ENCODE peak calls at places on chromosomes 13 and 19, in nine cellular contexts. H, Q, M, X, E, S, A, L and P are unnamed samples.
A peak's percentile ranks its signal among the peaks of the same experiment; 100 is the strongest.

GRCh38 chr19:37977992-37978391 is 71.0 kb downstream of the SIPA1L3 start:
- DNase-seq in H (no peak), Q (no peak), M (peak; percentile 99), X (peak; percentile 84), E (no peak), S (no peak), A (peak; percentile 50), L (no peak), P (no peak)

GRCh38 chr19:14459703-14460102 is 15.5 kb downstream of the PTGER1 start:
- DNase-seq in H (no peak), Q (no peak), M (no peak), X (no peak), E (no peak), S (no peak), A (no peak), L (no peak), P (no peak)

GRCh38 chr13:82963466-82963865 is 918.8 kb downstream of the SLITRK1 start:
- DNase-seq in H (no peak), Q (no peak), M (peak; percentile 33), X (no peak), E (no peak), S (no peak), A (peak; percentile 35), L (no peak), P (no peak)

GRCh38 chr13:44768233-44768632 is 192.1 kb upstream of the TSC22D1 start:
- DNase-seq in H (no peak), Q (no peak), M (no peak), X (peak; percentile 32), E (no peak), S (no peak), A (peak; percentile 30), L (no peak), P (no peak)

GRCh38 chr13:68636784-68637183 is 1406.6 kb upstream of the PCDH9 start:
- DNase-seq in H (no peak), Q (no peak), M (no peak), X (no peak), E (no peak), S (no peak), A (no peak), L (no peak), P (no peak)

GRCh38 chr13:77861716-77862115 is 56.9 kb downstream of the EDNRB start:
- DNase-seq in H (no peak), Q (no peak), M (no peak), X (no peak), E (no peak), S (no peak), A (peak; percentile 25), L (no peak), P (no peak)

GRCh38 chr13:112905990-112906641 is 62.9 kb upstream of the MCF2L start:
- DNase-seq in H (peak; percentile 59), Q (peak; percentile 56), M (no peak), X (peak; percentile 83), E (no peak), S (peak; percentile 39), A (no peak), L (no peak), P (no peak)

GRCh38 chr13:38635030-38635429 is 51.8 kb upstream of the FREM2 start:
- DNase-seq in H (no peak), Q (no peak), M (no peak), X (no peak), E (no peak), S (no peak), A (no peak), L (no peak), P (no peak)

GRCh38 chr19:18443406-18443805 is 5.5 kb upstream of the ISYNA1 start:
- DNase-seq in H (no peak), Q (no peak), M (no peak), X (no peak), E (no peak), S (no peak), A (no peak), L (no peak), P (no peak)

GRCh38 chr13:50829896-50830295 is 13.6 kb downstream of the DLEU7 start:
- DNase-seq in H (no peak), Q (no peak), M (no peak), X (no peak), E (no peak), S (no peak), A (peak; percentile 34), L (no peak), P (no peak)

GRCh38 chr19:57812201-57812600 is 2.5 kb downstream of the ZNF552 start:
- DNase-seq in H (no peak), Q (no peak), M (no peak), X (no peak), E (no peak), S (no peak), A (no peak), L (no peak), P (no peak)

GRCh38 chr19:4390017-4390861 is 10.1 kb downstream of the SH3GL1 start:
- DNase-seq in H (peak; percentile 51), Q (no peak), M (peak; percentile 56), X (no peak), E (no peak), S (no peak), A (peak; percentile 78), L (no peak), P (no peak)

GRCh38 chr19:4390862-4391693 is 9.3 kb downstream of the SH3GL1 start:
- DNase-seq in H (no peak), Q (no peak), M (no peak), X (no peak), E (no peak), S (no peak), A (peak; percentile 18), L (no peak), P (no peak)

GRCh38 chr19:4396949-4397783 is 3.2 kb downstream of the SH3GL1 start:
- DNase-seq in H (no peak), Q (no peak), M (no peak), X (no peak), E (no peak), S (no peak), A (no peak), L (no peak), P (no peak)

GRCh38 chr19:4391701-4392543 is 8.4 kb downstream of the SH3GL1 start:
- DNase-seq in H (no peak), Q (no peak), M (peak; percentile 91), X (no peak), E (no peak), S (peak; percentile 73), A (peak; percentile 79), L (no peak), P (peak; percentile 50)

DNA sequence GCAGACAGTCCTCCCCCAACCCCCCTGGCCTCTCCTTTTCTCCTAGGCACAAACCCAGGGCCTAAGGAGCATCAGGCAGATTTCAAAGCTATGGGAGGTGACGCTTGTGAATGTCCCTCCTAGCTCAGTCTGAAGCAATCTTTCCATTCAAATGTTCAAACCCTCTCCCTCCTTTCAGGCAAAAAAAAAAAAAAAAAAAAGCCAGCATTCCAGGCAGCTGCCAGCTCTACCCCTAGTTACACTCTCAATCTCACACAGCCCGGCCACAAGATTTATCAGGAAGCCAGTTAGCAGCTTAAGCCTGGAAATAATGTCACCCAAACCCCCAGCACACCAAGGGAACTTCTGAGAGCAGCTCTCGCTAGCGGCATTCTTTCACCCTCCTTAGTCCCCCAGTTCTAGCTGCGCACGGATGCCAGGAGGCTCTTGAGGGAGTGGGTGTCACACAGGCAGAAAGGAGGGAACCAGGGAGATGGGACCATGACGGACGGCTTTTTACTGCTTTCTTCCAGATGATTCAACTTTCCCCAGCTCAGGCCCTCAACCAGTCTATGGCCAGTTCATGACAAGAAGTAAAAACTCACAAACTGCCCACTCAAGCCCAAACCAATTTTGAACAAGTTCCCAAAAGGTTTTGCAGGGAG is 6.3 kb downstream of the SH3GL1 start:
- DNase-seq in H (no peak), Q (no peak), M (no peak), X (no peak), E (no peak), S (no peak), A (peak; percentile 74), L (no peak), P (no peak)
- H3K4me3 ChIP-seq in H (no peak overlapping the region), Q (no peak overlapping the region), M (no peak overlapping the region), X (no peak overlapping the region), E (no peak overlapping the region), S (no peak overlapping the region), A (no peak overlapping the region), L (no peak overlapping the region), P (no peak overlapping the region)

DNA sequence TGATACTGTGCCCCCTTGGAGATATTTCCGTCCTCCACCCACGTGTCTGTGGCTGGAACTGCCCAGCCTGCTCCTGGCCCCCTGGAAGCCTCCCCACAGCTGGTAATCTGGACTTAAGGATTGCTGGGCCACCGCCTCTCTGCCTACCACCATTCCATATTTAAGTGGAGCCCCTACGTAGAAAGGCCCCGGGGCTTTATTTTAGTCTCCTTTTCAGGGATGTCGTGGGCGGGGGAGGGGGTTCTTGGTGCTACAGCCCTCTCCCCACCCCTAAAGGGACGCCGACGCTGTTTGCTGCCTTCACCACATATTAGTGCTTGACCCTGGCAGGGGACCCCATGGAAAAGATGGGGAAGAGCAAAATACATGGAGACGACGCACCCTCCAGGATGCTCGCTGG is 2.7 kb upstream of the NOP53 start:
- DNase-seq in H (no peak), Q (no peak), M (no peak), X (no peak), E (no peak), S (no peak), A (peak; percentile 49), L (no peak), P (no peak)
- H3K4me3 ChIP-seq in H (no peak overlapping the region), Q (peak overlapping the region; percentile 39), M (no peak overlapping the region), X (no peak overlapping the region), E (no peak overlapping the region), S (peak overlapping the region; percentile 34), A (no peak overlapping the region), L (peak overlapping the region; percentile 36), P (no peak overlapping the region)

GRCh38 chr13:63631006-63631405 is 2215.4 kb upstream of the PCDH20 start:
- DNase-seq in H (no peak), Q (no peak), M (no peak), X (no peak), E (no peak), S (no peak), A (no peak), L (no peak), P (no peak)

DNA sequence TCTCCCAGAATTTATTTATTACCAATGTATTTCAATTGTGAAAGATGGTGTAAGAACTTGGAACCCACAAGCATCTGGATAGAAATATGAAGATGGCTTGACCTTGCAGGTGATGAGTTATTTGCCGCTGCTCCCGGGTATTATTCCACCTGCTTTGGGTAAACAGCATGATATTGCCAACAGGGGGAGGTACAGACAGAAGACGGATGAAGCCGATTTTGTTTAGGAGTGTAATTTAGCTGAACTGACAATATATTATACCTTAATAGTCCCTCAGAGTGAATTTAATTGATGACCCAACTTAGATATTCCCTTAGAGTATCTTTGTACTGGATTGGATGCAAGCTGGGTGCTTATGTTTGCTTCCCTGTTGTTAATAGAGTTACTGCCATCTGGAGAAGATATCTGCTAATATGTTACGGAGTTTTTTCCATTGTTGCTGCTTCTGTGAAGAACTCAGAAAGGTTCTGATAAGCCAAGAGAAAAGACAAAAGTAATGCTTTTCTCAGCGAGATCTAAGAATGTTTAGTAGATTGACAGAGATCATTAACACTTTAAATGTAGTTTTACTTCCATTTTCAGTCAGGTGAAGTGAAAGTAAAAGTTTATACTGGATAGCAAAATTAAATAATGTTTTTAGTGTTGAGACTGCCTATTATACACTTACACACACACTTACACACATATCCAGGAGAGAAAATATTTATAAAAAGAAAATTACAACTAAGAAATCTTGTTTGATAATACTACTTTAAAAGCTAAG is 2220.8 kb upstream of the PCDH20 start:
- DNase-seq in H (no peak), Q (peak; percentile 9), M (no peak), X (no peak), E (no peak), S (no peak), A (peak; percentile 0), L (no peak), P (no peak)
- H3K4me3 ChIP-seq in H (no peak overlapping the region), Q (peak overlapping the region; percentile 69), M (no peak overlapping the region), X (no peak overlapping the region), E (no peak overlapping the region), S (no peak overlapping the region), A (no peak overlapping the region), L (no peak overlapping the region), P (no peak overlapping the region)

GRCh38 chr19:13027031-13027430 is 31.8 kb downstream of the NFIX start:
- DNase-seq in H (no peak), Q (no peak), M (no peak), X (no peak), E (no peak), S (no peak), A (no peak), L (no peak), P (no peak)
- H3K4me3 ChIP-seq in H (no peak overlapping the region), Q (peak overlapping the region; percentile 82), M (peak overlapping the region; percentile 8), X (no peak overlapping the region), E (no peak overlapping the region), S (no peak overlapping the region), A (peak overlapping the region; percentile 55), L (peak overlapping the region; percentile 53), P (no peak overlapping the region)